ENCODE peak calls at places on chromosomes 4 and X, in six cellular contexts. One of them, this sample, is unnamed. For H3K4me1, the result is how much of the 10 kb centered on the place peaks cover.

GRCh38 chr4:176363072-176363471 is 43.3 kb downstream of the SPCS3 start:
- DNase-seq in HepG2: no peak
- DNase-seq in GM23338: no peak
- DNase-seq in breast epithelium: no peak
- DNase-seq in SK-N-SH: no peak
- DNase-seq in prostate gland: no peak
- DNase-seq in this sample: no peak

GRCh38 chr4:113394730-113395530 is 345.5 kb downstream of the ANK2 start:
- DNase-seq in breast epithelium: no peak
- DNase-seq in HepG2: peak
- DNase-seq in GM23338: peak
- DNase-seq in prostate gland: peak
- DNase-seq in SK-N-SH: peak
- DNase-seq in this sample: peak

GRCh38 chrX:106959897-106960296 is 39.7 kb downstream of the CLDN2 start:
- DNase-seq in breast epithelium: no peak
- DNase-seq in prostate gland: peak
- DNase-seq in SK-N-SH: no peak
- DNase-seq in HepG2: peak
- DNase-seq in GM23338: peak
- DNase-seq in this sample: no peak

GRCh38 chrX:81586091-81586490 is 384.2 kb downstream of the SH3BGRL start:
- DNase-seq in GM23338: no peak
- DNase-seq in breast epithelium: no peak
- DNase-seq in HepG2: no peak
- DNase-seq in SK-N-SH: no peak
- DNase-seq in prostate gland: no peak
- DNase-seq in this sample: no peak

GRCh38 chr4:105192474-105192873 is 45.8 kb downstream of the TET2 start:
- DNase-seq in SK-N-SH: no peak
- DNase-seq in GM23338: no peak
- DNase-seq in HepG2: no peak
- DNase-seq in prostate gland: no peak
- DNase-seq in breast epithelium: no peak
- DNase-seq in this sample: no peak

GRCh38 chr4:78954048-78954666 is 14.9 kb upstream of the PAQR3 start:
- DNase-seq in prostate gland: peak
- DNase-seq in HepG2: peak
- DNase-seq in GM23338: peak
- DNase-seq in breast epithelium: no peak
- DNase-seq in SK-N-SH: peak
- DNase-seq in this sample: no peak

GRCh38 chr4:69759189-69759604 is 1.2 kb downstream of the SULT1B1 start:
- DNase-seq in SK-N-SH: no peak
- DNase-seq in prostate gland: no peak
- DNase-seq in HepG2: no peak
- DNase-seq in GM23338: no peak
- DNase-seq in breast epithelium: no peak
- DNase-seq in this sample: no peak

GRCh38 chr4:175306436-175306835 is 388.3 kb downstream of the ADAM29 start:
- DNase-seq in HepG2: no peak
- DNase-seq in prostate gland: no peak
- DNase-seq in breast epithelium: no peak
- DNase-seq in GM23338: no peak
- DNase-seq in SK-N-SH: no peak
- DNase-seq in this sample: no peak

GRCh38 chr4:109559625-109559982 is 442 bp upstream of the MCUB start:
- DNase-seq in HepG2: no peak
- DNase-seq in GM23338: peak
- DNase-seq in breast epithelium: no peak
- DNase-seq in prostate gland: no peak
- DNase-seq in SK-N-SH: peak
- DNase-seq in this sample: no peak

GRCh38 chr4:139167774-139168444 is 9.1 kb downstream of the ELF2 start:
- DNase-seq in breast epithelium: no peak
- DNase-seq in SK-N-SH: peak
- DNase-seq in prostate gland: no peak
- DNase-seq in HepG2: peak
- DNase-seq in GM23338: peak
- DNase-seq in this sample: no peak

GRCh38 chr4:7515390-7515902 is 80.7 kb upstream of the PSAPL1 start:
- DNase-seq in breast epithelium: no peak
- DNase-seq in HepG2: peak
- DNase-seq in prostate gland: no peak
- DNase-seq in GM23338: no peak
- DNase-seq in SK-N-SH: no peak
- DNase-seq in this sample: no peak

GRCh38 chrX:4841216-4841745 is 1127.8 kb upstream of the PRKX start:
- DNase-seq in HepG2: no peak
- DNase-seq in breast epithelium: no peak
- DNase-seq in GM23338: no peak
- DNase-seq in SK-N-SH: no peak
- DNase-seq in prostate gland: no peak
- DNase-seq in this sample: no peak

GRCh38 chr4:182932651-182933050 is 15.5 kb upstream of the DCTD start:
- DNase-seq in prostate gland: no peak
- DNase-seq in breast epithelium: no peak
- DNase-seq in GM23338: no peak
- DNase-seq in SK-N-SH: no peak
- DNase-seq in HepG2: no peak
- DNase-seq in this sample: no peak

GRCh38 chrX:52923781-52924241 is 26.7 kb downstream of the FAM156B start:
- DNase-seq in prostate gland: no peak
- DNase-seq in HepG2: no peak
- DNase-seq in breast epithelium: no peak
- DNase-seq in GM23338: no peak
- DNase-seq in SK-N-SH: no peak
- DNase-seq in this sample: peak

GRCh38 chrX:21657318-21658151 is 595 bp downstream of the KLHL34 start:
- DNase-seq in SK-N-SH: no peak
- DNase-seq in breast epithelium: no peak
- DNase-seq in GM23338: peak
- DNase-seq in prostate gland: no peak
- DNase-seq in HepG2: no peak
- DNase-seq in this sample: no peak

GRCh38 chr4:8035371-8035780 is 95.7 kb upstream of the AFAP1 start:
- DNase-seq in HepG2: no peak
- DNase-seq in GM23338: no peak
- DNase-seq in breast epithelium: no peak
- DNase-seq in prostate gland: no peak
- DNase-seq in SK-N-SH: no peak
- DNase-seq in this sample: no peak

GRCh38 chr4:24763631-24764302 is 31.6 kb upstream of the SOD3 start:
- DNase-seq in prostate gland: peak
- DNase-seq in SK-N-SH: no peak
- DNase-seq in GM23338: no peak
- DNase-seq in HepG2: no peak
- DNase-seq in breast epithelium: peak
- DNase-seq in this sample: no peak

GRCh38 chrX:120549483-120550452 is 11.0 kb downstream of the CUL4B start:
- DNase-seq in breast epithelium: no peak
- DNase-seq in GM23338: no peak
- DNase-seq in prostate gland: no peak
- DNase-seq in SK-N-SH: no peak
- DNase-seq in HepG2: peak
- DNase-seq in this sample: no peak

GRCh38 chr4:72779256-72779655 is 210.2 kb upstream of the ADAMTS3 start:
- DNase-seq in breast epithelium: no peak
- DNase-seq in prostate gland: no peak
- DNase-seq in GM23338: no peak
- DNase-seq in HepG2: no peak
- DNase-seq in SK-N-SH: no peak
- DNase-seq in this sample: no peak

GRCh38 chr4:186643501-186644315 is 79.9 kb downstream of the FAT1 start:
- DNase-seq in HepG2: peak
- DNase-seq in SK-N-SH: no peak
- DNase-seq in breast epithelium: no peak
- DNase-seq in GM23338: no peak
- DNase-seq in prostate gland: no peak
- DNase-seq in this sample: no peak

GRCh38 chr4:94877973-94878372 is 120.2 kb downstream of the BMPR1B start:
- DNase-seq in SK-N-SH: no peak
- DNase-seq in HepG2: no peak
- DNase-seq in GM23338: no peak
- DNase-seq in breast epithelium: no peak
- DNase-seq in prostate gland: no peak
- DNase-seq in this sample: no peak

GRCh38 chr4:38703625-38704024 is 39.6 kb downstream of the KLF3 start:
- DNase-seq in breast epithelium: no peak
- DNase-seq in GM23338: no peak
- DNase-seq in SK-N-SH: no peak
- DNase-seq in HepG2: no peak
- DNase-seq in prostate gland: no peak
- DNase-seq in this sample: no peak

GRCh38 chr4:37715889-37716402 is 29.8 kb upstream of the RELL1 start:
- DNase-seq in SK-N-SH: peak
- DNase-seq in breast epithelium: no peak
- DNase-seq in prostate gland: no peak
- DNase-seq in HepG2: no peak
- DNase-seq in GM23338: no peak
- DNase-seq in this sample: no peak

GRCh38 chr4:173493041-173493440 is 37.0 kb downstream of the HAND2 start:
- DNase-seq in SK-N-SH: no peak
- DNase-seq in HepG2: no peak
- DNase-seq in breast epithelium: no peak
- DNase-seq in prostate gland: no peak
- DNase-seq in GM23338: no peak
- DNase-seq in this sample: no peak

GRCh38 chr4:173490256-173490655 is 39.8 kb downstream of the HAND2 start:
- DNase-seq in HepG2: no peak
- DNase-seq in SK-N-SH: no peak
- DNase-seq in breast epithelium: no peak
- DNase-seq in GM23338: no peak
- DNase-seq in prostate gland: no peak
- DNase-seq in this sample: no peak

GRCh38 chr4:173490817-173491518 is 39.1 kb downstream of the HAND2 start:
- DNase-seq in breast epithelium: no peak
- DNase-seq in HepG2: peak
- DNase-seq in prostate gland: no peak
- DNase-seq in SK-N-SH: no peak
- DNase-seq in GM23338: no peak
- DNase-seq in this sample: no peak

GRCh38 chr4:173494013-173494970 is 35.7 kb downstream of the HAND2 start:
- DNase-seq in prostate gland: peak
- DNase-seq in SK-N-SH: no peak
- DNase-seq in breast epithelium: no peak
- DNase-seq in GM23338: peak
- DNase-seq in HepG2: peak
- DNase-seq in this sample: peak

DNA sequence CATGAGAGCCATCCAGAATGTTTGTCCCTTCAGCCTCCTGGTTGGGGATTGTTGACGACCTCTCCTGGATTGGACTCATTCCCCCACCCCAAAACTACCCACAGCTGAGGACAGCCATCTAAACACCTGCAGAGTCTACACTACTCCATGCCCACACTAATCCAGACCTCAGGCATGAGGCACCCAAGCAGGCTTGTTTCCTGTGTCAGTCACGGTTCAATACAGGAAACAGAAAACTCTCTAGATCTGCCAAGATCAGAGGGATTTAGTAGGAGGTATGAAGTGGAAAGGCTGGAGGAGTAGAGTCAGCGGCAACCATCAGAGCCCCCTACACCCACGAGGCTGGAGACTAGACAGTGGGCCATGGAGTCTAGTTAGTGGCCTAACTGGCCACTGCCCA is 37.7 kb downstream of the HAND2 start:
- DNase-seq in SK-N-SH: no peak
- DNase-seq in GM23338: no peak
- DNase-seq in HepG2: no peak
- DNase-seq in breast epithelium: no peak
- DNase-seq in prostate gland: no peak
- DNase-seq in this sample: no peak
- TF ChIP-seq POLR2AphosphoS5 in SK-N-SH: no peak
- TF ChIP-seq POLR2AphosphoS5 in GM23338: no peak
- TF ChIP-seq POLR2AphosphoS5 in HepG2: no peak
- TF ChIP-seq POLR2AphosphoS5 in breast epithelium: no peak
- TF ChIP-seq POLR2AphosphoS5 in prostate gland: no peak
- TF ChIP-seq POLR2AphosphoS5 in this sample: no peak

DNA sequence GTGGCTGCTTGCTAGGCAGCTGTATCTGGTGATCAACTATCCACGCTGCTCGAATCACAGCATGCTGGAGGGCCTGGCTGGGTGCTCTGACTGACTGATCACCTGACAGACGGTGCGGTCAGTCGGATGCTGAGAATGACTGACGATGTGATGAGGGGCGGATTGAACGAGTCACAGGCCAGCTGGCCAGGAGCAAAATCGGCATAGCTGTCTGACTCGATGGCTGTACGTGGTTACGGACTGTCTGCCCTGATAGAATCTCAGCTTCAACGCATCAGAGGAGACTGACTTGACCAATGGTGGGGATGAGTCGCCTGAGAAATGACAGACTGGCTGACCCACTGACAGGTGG is 1.0 kb upstream of the SUV39H1 start:
- DNase-seq in GM23338: no peak
- DNase-seq in HepG2: no peak
- DNase-seq in prostate gland: no peak
- DNase-seq in SK-N-SH: no peak
- DNase-seq in breast epithelium: no peak
- DNase-seq in this sample: no peak
- H3K4me3 ChIP-seq in GM23338: peak
- H3K4me3 ChIP-seq in HepG2: peak
- H3K4me3 ChIP-seq in prostate gland: no peak
- H3K4me3 ChIP-seq in SK-N-SH: peak
- H3K4me3 ChIP-seq in breast epithelium: peak
- H3K4me3 ChIP-seq in this sample: no peak

GRCh38 chr4:168852933-168853713 is 156.9 kb downstream of the CBR4 start:
- DNase-seq in SK-N-SH: no peak
- DNase-seq in GM23338: no peak
- DNase-seq in HepG2: no peak
- DNase-seq in prostate gland: no peak
- DNase-seq in breast epithelium: no peak
- DNase-seq in this sample: no peak

GRCh38 chr4:168854216-168854921 is 155.7 kb downstream of the CBR4 start:
- DNase-seq in prostate gland: no peak
- DNase-seq in SK-N-SH: no peak
- DNase-seq in breast epithelium: no peak
- DNase-seq in HepG2: no peak
- DNase-seq in GM23338: no peak
- DNase-seq in this sample: peak

GRCh38 chr4:168852387-168852786 is 157.7 kb downstream of the CBR4 start:
- DNase-seq in breast epithelium: no peak
- DNase-seq in SK-N-SH: no peak
- DNase-seq in prostate gland: no peak
- DNase-seq in GM23338: no peak
- DNase-seq in HepG2: no peak
- DNase-seq in this sample: no peak

GRCh38 chr4:168856312-168856711 is 153.7 kb downstream of the CBR4 start:
- DNase-seq in GM23338: no peak
- DNase-seq in HepG2: no peak
- DNase-seq in SK-N-SH: no peak
- DNase-seq in prostate gland: no peak
- DNase-seq in breast epithelium: no peak
- DNase-seq in this sample: no peak

GRCh38 chr4:168853770-168854169 is 156.3 kb downstream of the CBR4 start:
- DNase-seq in prostate gland: no peak
- DNase-seq in GM23338: no peak
- DNase-seq in breast epithelium: no peak
- DNase-seq in SK-N-SH: no peak
- DNase-seq in HepG2: no peak
- DNase-seq in this sample: no peak
- H3K4me1 ChIP-seq in prostate gland: under half
- H3K4me1 ChIP-seq in GM23338: under half
- H3K4me1 ChIP-seq in breast epithelium: under half
- H3K4me1 ChIP-seq in SK-N-SH: under half
- H3K4me1 ChIP-seq in HepG2: under half
- H3K4me1 ChIP-seq in this sample: half or more

GRCh38 chr4:16663722-16664121 is 234.7 kb downstream of the LDB2 start:
- DNase-seq in GM23338: no peak
- DNase-seq in HepG2: no peak
- DNase-seq in prostate gland: no peak
- DNase-seq in breast epithelium: no peak
- DNase-seq in SK-N-SH: no peak
- DNase-seq in this sample: no peak
- TF ChIP-seq POLR2AphosphoS5 in GM23338: no peak
- TF ChIP-seq POLR2AphosphoS5 in HepG2: no peak
- TF ChIP-seq POLR2AphosphoS5 in prostate gland: no peak
- TF ChIP-seq POLR2AphosphoS5 in breast epithelium: no peak
- TF ChIP-seq POLR2AphosphoS5 in SK-N-SH: no peak
- TF ChIP-seq POLR2AphosphoS5 in this sample: no peak

This sample was measured in sigmoid colon.